ENCODE peak calls at places on chromosomes 1 and 21, in five cellular contexts. One of them, this sample, is unnamed. For H3K27me3, the result is how much of the 10 kb centered on the place peaks cover.

GRCh38 chr1:238985312-238985711 is 401.1 kb upstream of the CHRM3 start:
- DNase-seq in Peyer's patch: no peak
- DNase-seq in right lobe of liver: no peak
- DNase-seq in uterus: no peak
- DNase-seq in sigmoid colon: no peak
- DNase-seq in this sample: no peak

GRCh38 chr1:162985816-162986215 is 83.3 kb upstream of the RGS4 start:
- DNase-seq in Peyer's patch: no peak
- DNase-seq in right lobe of liver: no peak
- DNase-seq in uterus: no peak
- DNase-seq in sigmoid colon: no peak
- DNase-seq in this sample: no peak

GRCh38 chr1:32772281-32773017 is 44.7 kb downstream of the YARS1 start:
- DNase-seq in Peyer's patch: no peak
- DNase-seq in right lobe of liver: no peak
- DNase-seq in uterus: no peak
- DNase-seq in sigmoid colon: no peak
- DNase-seq in this sample: no peak

GRCh38 chr1:118247593-118247992 is 62.6 kb upstream of the SPAG17 start:
- DNase-seq in Peyer's patch: no peak
- DNase-seq in right lobe of liver: no peak
- DNase-seq in uterus: no peak
- DNase-seq in sigmoid colon: no peak
- DNase-seq in this sample: no peak

GRCh38 chr1:29121951-29122661 is 1.6 kb downstream of the TMEM200B start:
- DNase-seq in Peyer's patch: no peak
- DNase-seq in right lobe of liver: no peak
- DNase-seq in uterus: peak
- DNase-seq in sigmoid colon: peak
- DNase-seq in this sample: peak

GRCh38 chr21:31490471-31490870 is 146.4 kb upstream of the TIAM1 start:
- DNase-seq in Peyer's patch: no peak
- DNase-seq in right lobe of liver: no peak
- DNase-seq in uterus: no peak
- DNase-seq in sigmoid colon: no peak
- DNase-seq in this sample: no peak

GRCh38 chr1:204359474-204360255 is at the start of gene PLEKHA6:
- DNase-seq in Peyer's patch: no peak
- DNase-seq in right lobe of liver: no peak
- DNase-seq in uterus: peak
- DNase-seq in sigmoid colon: peak
- DNase-seq in this sample: peak

GRCh38 chr1:109782514-109782913 is 18.8 kb upstream of the EPS8L3 start:
- DNase-seq in Peyer's patch: no peak
- DNase-seq in right lobe of liver: peak
- DNase-seq in uterus: no peak
- DNase-seq in sigmoid colon: peak
- DNase-seq in this sample: no peak

DNA sequence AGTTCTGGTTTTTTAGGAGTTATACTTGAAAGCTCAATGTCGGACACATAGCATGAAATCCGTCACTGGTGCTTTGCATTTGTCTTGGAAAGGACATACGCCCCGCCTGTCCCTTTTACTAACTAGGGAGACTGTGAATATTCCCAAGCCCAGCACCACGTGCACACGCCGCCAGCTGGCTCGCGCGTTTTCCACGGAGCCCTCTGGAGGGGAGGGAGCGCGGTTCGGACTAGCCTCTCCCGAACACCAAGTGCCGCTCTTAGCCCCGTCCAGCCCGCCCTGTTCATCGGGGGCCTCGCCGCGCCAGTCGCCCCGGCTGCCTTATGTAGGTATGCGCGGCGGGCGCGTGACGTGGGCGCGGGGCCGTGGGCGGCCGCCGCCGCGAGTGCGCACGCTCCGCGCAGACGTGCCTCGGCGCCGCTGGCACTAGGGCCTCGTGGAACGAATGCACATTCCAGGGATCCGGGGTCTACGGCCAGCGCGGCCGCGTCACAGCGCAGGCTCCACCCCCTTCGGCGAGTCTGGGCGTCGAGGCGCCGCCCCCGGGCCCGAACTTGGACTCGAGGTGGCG is 689 bp upstream of the IRF2BP2 start:
- DNase-seq in Peyer's patch: peak
- DNase-seq in right lobe of liver: peak
- DNase-seq in uterus: peak
- DNase-seq in sigmoid colon: peak
- DNase-seq in this sample: peak
- TF ChIP-seq POLR2A in Peyer's patch: peak
- TF ChIP-seq POLR2A in right lobe of liver: peak
- TF ChIP-seq POLR2A in uterus: peak
- TF ChIP-seq POLR2A in sigmoid colon: peak
- TF ChIP-seq POLR2A in this sample: peak

GRCh38 chr1:154489863-154490262 is 12.2 kb upstream of the TDRD10 start:
- DNase-seq in Peyer's patch: no peak
- DNase-seq in right lobe of liver: no peak
- DNase-seq in uterus: no peak
- DNase-seq in sigmoid colon: no peak
- DNase-seq in this sample: no peak

GRCh38 chr1:154493276-154493675 is 8.7 kb upstream of the TDRD10 start:
- DNase-seq in Peyer's patch: peak
- DNase-seq in right lobe of liver: peak
- DNase-seq in uterus: no peak
- DNase-seq in sigmoid colon: peak
- DNase-seq in this sample: peak

GRCh38 chr1:154490327-154490726 is 11.7 kb upstream of the TDRD10 start:
- DNase-seq in Peyer's patch: no peak
- DNase-seq in right lobe of liver: no peak
- DNase-seq in uterus: no peak
- DNase-seq in sigmoid colon: no peak
- DNase-seq in this sample: no peak

GRCh38 chr1:154488942-154489341 is 13.1 kb upstream of the TDRD10 start:
- DNase-seq in Peyer's patch: no peak
- DNase-seq in right lobe of liver: no peak
- DNase-seq in uterus: no peak
- DNase-seq in sigmoid colon: no peak
- DNase-seq in this sample: no peak

DNA sequence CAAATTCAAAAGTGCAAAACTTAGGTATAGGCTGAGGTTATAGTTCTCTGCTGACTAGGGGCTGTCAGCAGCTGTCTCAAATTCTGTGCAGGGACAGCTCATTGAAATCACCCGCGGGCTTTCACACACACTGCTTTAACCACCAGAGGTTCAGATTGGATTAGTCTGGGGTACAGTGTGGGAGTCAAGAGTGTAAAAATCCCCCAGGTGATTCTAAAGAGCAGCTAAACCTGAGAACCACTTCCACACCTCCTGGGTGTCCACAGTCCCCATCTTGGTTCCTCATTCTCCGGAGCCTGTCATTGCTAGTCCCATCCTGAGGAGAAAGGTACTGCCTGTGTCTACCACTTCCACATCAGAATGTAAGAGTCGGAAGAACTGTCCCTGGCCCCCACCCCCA is 9.9 kb upstream of the TDRD10 start:
- DNase-seq in Peyer's patch: no peak
- DNase-seq in right lobe of liver: no peak
- DNase-seq in uterus: no peak
- DNase-seq in sigmoid colon: no peak
- DNase-seq in this sample: no peak
- H3K27me3 ChIP-seq in Peyer's patch: under half
- H3K27me3 ChIP-seq in right lobe of liver: under half
- H3K27me3 ChIP-seq in uterus: under half
- H3K27me3 ChIP-seq in sigmoid colon: under half
- H3K27me3 ChIP-seq in this sample: under half

GRCh38 chr1:36207339-36207738 is 16.9 kb upstream of the THRAP3 start:
- DNase-seq in Peyer's patch: peak
- DNase-seq in right lobe of liver: no peak
- DNase-seq in uterus: peak
- DNase-seq in sigmoid colon: peak
- DNase-seq in this sample: no peak
- H3K27ac ChIP-seq in Peyer's patch: no peak
- H3K27ac ChIP-seq in right lobe of liver: no peak
- H3K27ac ChIP-seq in uterus: peak
- H3K27ac ChIP-seq in sigmoid colon: peak
- H3K27ac ChIP-seq in this sample: no peak

GRCh38 chr1:12166834-12167492 is at the start of gene TNFRSF1B:
- DNase-seq in Peyer's patch: peak
- DNase-seq in right lobe of liver: peak
- DNase-seq in uterus: peak
- DNase-seq in sigmoid colon: peak
- DNase-seq in this sample: peak
- TF ChIP-seq POLR2A in Peyer's patch: peak
- TF ChIP-seq POLR2A in right lobe of liver: peak
- TF ChIP-seq POLR2A in uterus: peak
- TF ChIP-seq POLR2A in sigmoid colon: no peak
- TF ChIP-seq POLR2A in this sample: peak

GRCh38 chr1:83765125-83765524 is 233.8 kb downstream of the TTLL7 start:
- DNase-seq in Peyer's patch: no peak
- DNase-seq in right lobe of liver: no peak
- DNase-seq in uterus: no peak
- DNase-seq in sigmoid colon: no peak
- DNase-seq in this sample: no peak
- H3K27me3 ChIP-seq in Peyer's patch: under half
- H3K27me3 ChIP-seq in right lobe of liver: under half
- H3K27me3 ChIP-seq in uterus: under half
- H3K27me3 ChIP-seq in sigmoid colon: under half
- H3K27me3 ChIP-seq in this sample: under half

DNA sequence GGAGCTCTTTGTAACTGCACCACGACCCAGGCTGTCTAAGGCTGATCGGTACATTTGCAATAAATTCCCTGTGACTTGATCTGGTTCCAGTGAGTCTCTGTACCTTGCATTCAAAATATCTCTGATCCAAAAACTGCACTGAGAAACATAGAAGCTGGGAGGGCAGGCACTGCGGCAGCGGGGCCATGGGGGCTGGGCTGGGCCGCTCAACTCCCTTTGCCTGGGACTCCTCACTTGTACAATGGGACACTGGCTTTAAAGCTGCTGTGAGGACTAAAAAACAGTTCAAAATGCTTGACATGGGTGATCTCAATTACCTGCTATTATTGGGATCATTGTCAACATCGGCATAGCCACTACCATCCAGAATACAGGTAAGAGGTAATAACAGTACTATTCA is 644.0 kb downstream of the AJAP1 start:
- DNase-seq in Peyer's patch: no peak
- DNase-seq in right lobe of liver: no peak
- DNase-seq in uterus: no peak
- DNase-seq in sigmoid colon: no peak
- DNase-seq in this sample: no peak
- H3K27ac ChIP-seq in Peyer's patch: no peak
- H3K27ac ChIP-seq in right lobe of liver: no peak
- H3K27ac ChIP-seq in uterus: no peak
- H3K27ac ChIP-seq in sigmoid colon: no peak
- H3K27ac ChIP-seq in this sample: no peak

GRCh38 chr1:8880068-8880676 is 1.7 kb upstream of the ENO1 start:
- DNase-seq in Peyer's patch: no peak
- DNase-seq in right lobe of liver: peak
- DNase-seq in uterus: peak
- DNase-seq in sigmoid colon: peak
- DNase-seq in this sample: peak
- TF ChIP-seq POLR2A in Peyer's patch: peak
- TF ChIP-seq POLR2A in right lobe of liver: peak
- TF ChIP-seq POLR2A in uterus: peak
- TF ChIP-seq POLR2A in sigmoid colon: no peak
- TF ChIP-seq POLR2A in this sample: peak

DNA sequence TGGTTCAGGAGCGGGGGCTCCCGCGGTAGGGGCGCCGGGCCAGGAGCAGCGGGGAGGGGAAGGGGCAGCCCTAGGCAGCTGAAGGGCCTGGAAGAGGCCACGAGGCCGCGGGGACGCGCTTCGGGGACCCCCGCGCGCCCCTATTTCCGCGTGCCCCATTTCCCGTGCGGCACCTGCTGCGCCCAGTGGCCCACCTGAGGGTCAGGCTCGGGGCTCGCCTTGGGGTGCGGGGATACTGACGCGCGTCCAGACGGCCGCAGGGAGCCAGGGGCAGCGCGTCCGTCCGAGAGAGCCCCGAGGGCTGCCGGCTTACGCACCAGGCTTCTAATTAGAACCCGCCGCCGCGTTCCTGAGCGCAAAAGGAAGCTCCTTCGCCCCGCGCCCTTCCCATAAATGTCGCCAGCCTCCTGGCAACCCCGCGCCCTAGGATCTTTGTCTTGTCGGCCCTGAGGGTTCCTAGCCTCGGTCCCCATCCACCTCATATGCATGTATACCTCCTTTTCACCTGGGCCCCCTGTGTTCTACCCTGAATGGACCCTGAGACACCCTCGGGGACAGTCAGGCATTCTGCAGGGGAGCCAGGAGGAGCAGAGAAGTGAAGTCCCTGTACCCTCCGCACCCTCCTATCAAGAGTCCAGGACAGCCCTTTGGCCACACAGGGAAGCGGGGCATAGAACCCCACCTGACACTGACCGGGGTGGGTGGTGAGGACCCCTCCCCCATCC is 1.8 kb downstream of the WNT3A start:
- DNase-seq in Peyer's patch: peak
- DNase-seq in right lobe of liver: no peak
- DNase-seq in uterus: peak
- DNase-seq in sigmoid colon: peak
- DNase-seq in this sample: peak
- H3K27me3 ChIP-seq in Peyer's patch: under half
- H3K27me3 ChIP-seq in right lobe of liver: under half
- H3K27me3 ChIP-seq in uterus: under half
- H3K27me3 ChIP-seq in sigmoid colon: under half
- H3K27me3 ChIP-seq in this sample: under half